ENCODE peak calls at places on chromosome X, in eight cellular contexts. Y is transverse colon, M is esophagus muscularis mucosa, W is sigmoid colon, A is breast epithelium, Q is endothelial cell of umbilical vein, R is upper lobe of left lung, D is SK-N-SH. V is an unnamed sample.
A peak's percentile ranks its signal among the peaks of the same experiment; 100 is the strongest.

GRCh38 chrX:134095366-134095765 is 110.0 kb upstream of the GPC3 start:
- DNase-seq in Y (no peak), M (no peak), W (no peak), A (no peak), Q (no peak), R (no peak), D (no peak), V (no peak)

GRCh38 chrX:20712811-20713210 is 446.1 kb upstream of the RPS6KA3 start:
- DNase-seq in Y (no peak), M (no peak), W (no peak), A (no peak), Q (no peak), R (no peak), D (no peak), V (no peak)

GRCh38 chrX:11499076-11500044 is 166.4 kb downstream of the ARHGAP6 start:
- DNase-seq in Y (no peak), M (no peak), W (no peak), A (no peak), Q (peak; percentile 42), R (no peak), D (no peak), V (no peak)

GRCh38 chrX:123814343-123814742 is 45.5 kb upstream of the XIAP start:
- DNase-seq in Y (no peak), M (no peak), W (no peak), A (no peak), Q (no peak), R (no peak), D (no peak), V (no peak)

GRCh38 chrX:39477438-39478120 is 620.2 kb downstream of the BCOR start:
- DNase-seq in Y (peak; percentile 35), M (no peak), W (no peak), A (no peak), Q (peak; percentile 2), R (peak; percentile 57), D (no peak), V (no peak)

GRCh38 chrX:134692990-134693389 is 34.7 kb upstream of the PLAC1 start:
- DNase-seq in Y (no peak), M (no peak), W (no peak), A (no peak), Q (peak; percentile 68), R (no peak), D (no peak), V (no peak)

GRCh38 chrX:153537080-153537479 is 19.6 kb downstream of the ATP2B3 start:
- DNase-seq in Y (no peak), M (no peak), W (no peak), A (no peak), Q (no peak), R (peak; percentile 42), D (peak; percentile 63), V (no peak)

GRCh38 chrX:131081772-131082755 is 23.9 kb downstream of the ARHGAP36 start:
- DNase-seq in Y (no peak), M (no peak), W (no peak), A (no peak), Q (no peak), R (peak; percentile 35), D (no peak), V (peak; percentile 59)

GRCh38 chrX:44674906-44675305 is 132.2 kb upstream of the FUNDC1 start:
- DNase-seq in Y (no peak), M (no peak), W (no peak), A (no peak), Q (no peak), R (no peak), D (no peak), V (no peak)

GRCh38 chrX:120453985-120454384 is 15.1 kb downstream of the LAMP2 start:
- DNase-seq in Y (no peak), M (no peak), W (no peak), A (no peak), Q (peak; percentile 52), R (no peak), D (no peak), V (no peak)

GRCh38 chrX:41922694-41923171 is 621 bp downstream of the CASK start:
- DNase-seq in Y (peak; percentile 21), M (no peak), W (no peak), A (no peak), Q (peak; percentile 26), R (no peak), D (peak; percentile 63), V (peak; percentile 86)

GRCh38 chrX:3811331-3812311 is 98.2 kb upstream of the PRKX start:
- DNase-seq in Y (peak; percentile 28), M (no peak), W (no peak), A (no peak), Q (no peak), R (no peak), D (peak; percentile 35), V (peak; percentile 72)

GRCh38 chrX:115318139-115318538 is 28.6 kb downstream of the LUZP4 start:
- DNase-seq in Y (no peak), M (no peak), W (no peak), A (no peak), Q (no peak), R (no peak), D (no peak), V (no peak)

GRCh38 chrX:115324194-115324593 is 34.7 kb downstream of the LUZP4 start:
- DNase-seq in Y (no peak), M (no peak), W (no peak), A (no peak), Q (peak; percentile 36), R (no peak), D (no peak), V (no peak)

GRCh38 chrX:115322375-115322774 is 32.9 kb downstream of the LUZP4 start:
- DNase-seq in Y (no peak), M (no peak), W (no peak), A (no peak), Q (no peak), R (no peak), D (no peak), V (no peak)
- TF ChIP-seq POLR2AphosphoS5 in Y (no peak), M (no peak), W (no peak), A (no peak), Q (no peak), R (no peak), D (no peak), V (no peak)

DNA sequence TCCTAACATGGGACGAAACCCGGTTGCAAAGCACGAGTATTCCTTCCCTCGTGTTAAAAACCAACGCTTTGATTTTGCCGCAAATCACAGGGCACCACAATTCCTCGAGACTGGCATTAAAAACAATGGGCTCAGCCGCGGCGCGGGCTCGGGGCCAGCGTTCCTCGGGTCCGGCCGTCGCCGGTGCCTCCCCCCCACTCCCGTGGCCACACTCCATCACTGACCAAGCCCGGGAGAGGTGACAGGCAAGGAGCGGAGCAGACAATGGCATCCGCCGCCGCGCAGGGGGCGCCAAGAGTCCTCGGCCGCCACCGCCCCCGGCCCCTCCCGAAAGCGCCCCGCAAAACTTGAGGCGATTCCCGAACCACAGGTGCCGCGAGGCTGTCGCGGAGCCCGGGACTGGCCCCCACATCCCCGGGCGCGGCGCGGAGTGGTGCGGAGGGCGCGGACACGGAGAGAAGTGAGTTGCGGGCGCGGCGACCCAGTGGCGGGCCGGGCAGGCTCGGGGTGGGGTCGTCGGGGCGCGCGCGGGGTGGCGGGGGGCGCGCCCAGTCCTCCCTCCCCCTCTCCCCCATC is 445 bp downstream of the AP1S2 start:
- DNase-seq in Y (peak; percentile 60), M (no peak), W (peak; percentile 76), A (peak; percentile 46), Q (no peak), R (peak; percentile 90), D (peak; percentile 85), V (peak; percentile 94)
- TF ChIP-seq CTCF in Y (peak; percentile 21), M (no peak), W (no peak), A (no peak), Q (no peak), R (no peak), D (peak; percentile 36), V (no peak)

GRCh38 chrX:63784902-63785692 is at the start of gene ARHGEF9:
- DNase-seq in Y (peak; percentile 16), M (no peak), W (peak; percentile 68), A (no peak), Q (no peak), R (peak; percentile 46), D (peak; percentile 69), V (peak; percentile 76)

GRCh38 chrX:63784346-63784901 is 590 bp downstream of the ARHGEF9 start:
- DNase-seq in Y (peak; percentile 17), M (no peak), W (no peak), A (no peak), Q (no peak), R (no peak), D (no peak), V (no peak)
- H3K9me3 ChIP-seq in Y (no peaks in the 10 kb centered on the region), M (no peaks in the 10 kb centered on the region), W (no peaks in the 10 kb centered on the region), A (peaks cover 9% of the 10 kb centered on the region), Q (no peaks in the 10 kb centered on the region), R (no peaks in the 10 kb centered on the region), D (no peaks in the 10 kb centered on the region), V (no peaks in the 10 kb centered on the region)

GRCh38 chrX:149539283-149540132 is 1.3 kb upstream of the EOLA1 start:
- DNase-seq in Y (peak; percentile 90), M (peak; percentile 96), W (peak; percentile 96), A (peak; percentile 83), Q (peak; percentile 93), R (peak; percentile 90), D (peak; percentile 74), V (peak; percentile 96)
- TF ChIP-seq POLR2AphosphoS5 in Y (no peak), M (peak; percentile 41), W (peak; percentile 31), A (no peak), Q (no peak), R (peak; percentile 36), D (no peak), V (peak; percentile 50)

GRCh38 chrX:107970073-107970472 is 12.1 kb downstream of the TEX13B start:
- DNase-seq in Y (no peak), M (no peak), W (no peak), A (no peak), Q (no peak), R (no peak), D (no peak), V (no peak)
- TF ChIP-seq CTCF in Y (no peak), M (no peak), W (no peak), A (no peak), Q (no peak), R (no peak), D (no peak), V (no peak)

DNA sequence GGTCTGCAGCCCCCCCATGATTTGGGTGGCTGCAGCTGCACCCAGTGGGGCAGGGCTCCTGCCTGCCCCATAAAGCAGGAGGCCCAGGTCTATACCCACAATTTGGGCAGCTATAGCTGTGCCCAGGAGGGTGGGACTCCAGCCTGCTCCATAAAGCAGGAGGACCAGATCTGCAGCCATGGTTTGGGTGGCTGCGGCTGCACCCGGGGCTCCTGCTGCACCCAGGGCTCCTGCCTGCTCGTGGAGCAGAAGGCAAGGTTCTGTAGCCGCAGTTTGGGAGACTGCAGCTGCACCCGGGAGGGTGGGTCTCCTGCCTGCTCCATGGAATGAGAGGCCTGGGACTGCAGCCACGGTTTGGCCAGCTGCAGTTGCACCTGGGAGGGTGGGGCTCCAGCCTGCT is 81.1 kb downstream of the ATRX start:
- DNase-seq in Y (no peak), M (no peak), W (no peak), A (no peak), Q (no peak), R (peak; percentile 21), D (no peak), V (no peak)
- H3K9me3 ChIP-seq in Y (no peaks in the 10 kb centered on the region), M (no peaks in the 10 kb centered on the region), W (no peaks in the 10 kb centered on the region), A (peaks cover 13% of the 10 kb centered on the region), Q (no peaks in the 10 kb centered on the region), R (no peaks in the 10 kb centered on the region), D (no peaks in the 10 kb centered on the region), V (no peaks in the 10 kb centered on the region)

GRCh38 chrX:12956704-12957541 is 18.0 kb upstream of the TMSB4X start:
- DNase-seq in Y (no peak), M (no peak), W (no peak), A (no peak), Q (peak; percentile 77), R (no peak), D (peak; percentile 4), V (no peak)
- TF ChIP-seq POLR2AphosphoS5 in Y (no peak), M (peak; percentile 6), W (no peak), A (no peak), Q (no peak), R (peak; percentile 16), D (no peak), V (no peak)

V was measured in spleen.